ENCODE peak calls at places on chromosomes 12 and 14, in four cellular contexts. U is germinal center, F is pancreas, N is fibroblast of villous mesenchyme. Y is an unnamed sample.

GRCh38 chr12:92185052-92185451 is 39.4 kb upstream of the BTG1 start:
- DNase-seq in U (no peak), F (no peak), N (no peak), Y (peak; percentile 19)

GRCh38 chr12:124413401-124413800 is 118.5 kb downstream of the RFLNA start:
- DNase-seq in U (no peak), F (no peak), N (no peak), Y (no peak)

GRCh38 chr12:38919191-38919590 is 13.8 kb upstream of the CPNE8 start:
- DNase-seq in U (no peak), F (no peak), N (no peak), Y (no peak)

GRCh38 chr12:19002192-19002591 is 127.3 kb upstream of the PLEKHA5 start:
- DNase-seq in U (no peak), F (no peak), N (peak; percentile 29), Y (no peak)

GRCh38 chr12:121603581-121603980 is 22.7 kb upstream of the ORAI1 start:
- DNase-seq in U (no peak), F (no peak), N (no peak), Y (no peak)

GRCh38 chr12:105275997-105276760 is 40.2 kb upstream of the APPL2 start:
- DNase-seq in U (no peak), F (no peak), N (no peak), Y (no peak)

GRCh38 chr12:115337693-115338543 is 653.9 kb upstream of the TBX3 start:
- DNase-seq in U (no peak), F (no peak), N (peak; percentile 90), Y (no peak)

GRCh38 chr12:4828176-4828575 is 81.5 kb upstream of the KCNA1 start:
- DNase-seq in U (no peak), F (no peak), N (no peak), Y (no peak)

GRCh38 chr12:85755760-85756159 is 80.4 kb downstream of the RASSF9 start:
- DNase-seq in U (no peak), F (no peak), N (no peak), Y (no peak)

GRCh38 chr12:46212108-46212982 is 56.5 kb downstream of the SLC38A1 start:
- DNase-seq in U (no peak), F (no peak), N (no peak), Y (no peak)

GRCh38 chr12:116423053-116423452 is 136.1 kb upstream of the MAP1LC3B2 start:
- DNase-seq in U (no peak), F (no peak), N (peak; percentile 97), Y (no peak)

GRCh38 chr12:27015730-27016076 is 1.5 kb upstream of the TM7SF3 start:
- DNase-seq in U (peak; percentile 30), F (no peak), N (peak; percentile 63), Y (peak; percentile 47)

GRCh38 chr14:100224229-100224628 is 14.7 kb upstream of the YY1 start:
- DNase-seq in U (no peak), F (no peak), N (no peak), Y (no peak)

GRCh38 chr14:102777711-102778615 is 714 bp downstream of the TRAF3 start:
- DNase-seq in U (no peak), F (peak; percentile 45), N (peak; percentile 55), Y (no peak)

GRCh38 chr12:41014643-41015020 is 173.5 kb upstream of the PDZRN4 start:
- DNase-seq in U (no peak), F (no peak), N (no peak), Y (no peak)

GRCh38 chr12:5518584-5519365 is 86.9 kb downstream of the NTF3 start:
- DNase-seq in U (no peak), F (no peak), N (no peak), Y (no peak)

GRCh38 chr14:103879570-103880333 is 32.4 kb upstream of the PPP1R13B start:
- DNase-seq in U (no peak), F (peak; percentile 95), N (no peak), Y (no peak)